ENCODE peak calls at places on chromosomes 6 and 20, in four cellular contexts. One of them, this sample, is unnamed.

GRCh38 chr20:1827974-1828785 is 67.0 kb upstream of the SIRPA start:
- DNase-seq in brain microvascular endothelial cell: no peak
- DNase-seq in tibial nerve: peak; percentile 15
- DNase-seq in K562: no peak
- DNase-seq in this sample: no peak

GRCh38 chr6:40977085-40977484 is 61.9 kb downstream of the UNC5CL start:
- DNase-seq in tibial nerve: no peak
- DNase-seq in brain microvascular endothelial cell: no peak
- DNase-seq in K562: no peak
- DNase-seq in this sample: no peak

GRCh38 chr6:106053484-106053883 is 32.7 kb upstream of the PRDM1 start:
- DNase-seq in tibial nerve: no peak
- DNase-seq in brain microvascular endothelial cell: no peak
- DNase-seq in K562: no peak
- DNase-seq in this sample: no peak

GRCh38 chr6:11128608-11129007 is 17.1 kb upstream of the ERVFRD-1 start:
- DNase-seq in K562: no peak
- DNase-seq in brain microvascular endothelial cell: no peak
- DNase-seq in tibial nerve: no peak
- DNase-seq in this sample: no peak

GRCh38 chr20:14526891-14527290 is 189.5 kb upstream of the FLRT3 start:
- DNase-seq in tibial nerve: no peak
- DNase-seq in K562: no peak
- DNase-seq in brain microvascular endothelial cell: no peak
- DNase-seq in this sample: no peak

GRCh38 chr20:46022411-46023147 is 6.4 kb upstream of the SLC12A5 start:
- DNase-seq in tibial nerve: no peak
- DNase-seq in brain microvascular endothelial cell: no peak
- DNase-seq in K562: peak; percentile 78
- DNase-seq in this sample: peak; percentile 87

GRCh38 chr6:29676981-29677601 is 3.9 kb downstream of the ZFP57 start:
- DNase-seq in K562: no peak
- DNase-seq in tibial nerve: no peak
- DNase-seq in brain microvascular endothelial cell: no peak
- DNase-seq in this sample: no peak

GRCh38 chr6:137353346-137353745 is 134.2 kb upstream of the IFNGR1 start:
- DNase-seq in K562: no peak
- DNase-seq in tibial nerve: no peak
- DNase-seq in brain microvascular endothelial cell: no peak
- DNase-seq in this sample: no peak

GRCh38 chr20:19858972-19859371 is 100.9 kb downstream of the RIN2 start:
- DNase-seq in tibial nerve: peak; percentile 32
- DNase-seq in K562: no peak
- DNase-seq in brain microvascular endothelial cell: peak; percentile 9
- DNase-seq in this sample: peak; percentile 77

GRCh38 chr6:155126727-155127439 is 131.8 kb downstream of the TIAM2 start:
- DNase-seq in tibial nerve: no peak
- DNase-seq in K562: peak; percentile 35
- DNase-seq in brain microvascular endothelial cell: peak; percentile 93
- DNase-seq in this sample: peak; percentile 89

GRCh38 chr6:108175592-108176279 is 9.9 kb downstream of the NR2E1 start:
- DNase-seq in brain microvascular endothelial cell: no peak
- DNase-seq in tibial nerve: no peak
- DNase-seq in K562: peak; percentile 30
- DNase-seq in this sample: no peak

GRCh38 chr6:78483141-78483540 is 384.2 kb upstream of the IRAK1BP1 start:
- DNase-seq in brain microvascular endothelial cell: no peak
- DNase-seq in K562: no peak
- DNase-seq in tibial nerve: no peak
- DNase-seq in this sample: no peak

GRCh38 chr6:83853178-83853967 is at the start of gene RIPPLY2:
- DNase-seq in tibial nerve: no peak
- DNase-seq in brain microvascular endothelial cell: no peak
- DNase-seq in K562: no peak
- DNase-seq in this sample: peak; percentile 61

GRCh38 chr20:32184953-32185603 is 22.5 kb downstream of the PLAGL2 start:
- DNase-seq in tibial nerve: no peak
- DNase-seq in K562: no peak
- DNase-seq in brain microvascular endothelial cell: no peak
- DNase-seq in this sample: peak; percentile 23

GRCh38 chr6:15479761-15480160 is 183.1 kb downstream of the DTNBP1 start:
- DNase-seq in tibial nerve: no peak
- DNase-seq in K562: no peak
- DNase-seq in brain microvascular endothelial cell: no peak
- DNase-seq in this sample: no peak

GRCh38 chr6:135909737-135910387 is 58.4 kb downstream of the PDE7B start:
- DNase-seq in K562: peak; percentile 74
- DNase-seq in tibial nerve: peak; percentile 56
- DNase-seq in brain microvascular endothelial cell: peak; percentile 35
- DNase-seq in this sample: peak; percentile 72

GRCh38 chr6:7805828-7806227 is 79.9 kb downstream of the BMP6 start:
- DNase-seq in K562: no peak
- DNase-seq in brain microvascular endothelial cell: no peak
- DNase-seq in tibial nerve: no peak
- DNase-seq in this sample: no peak

GRCh38 chr6:44933113-44933512 is 395.0 kb upstream of the RUNX2 start:
- DNase-seq in tibial nerve: no peak
- DNase-seq in K562: no peak
- DNase-seq in brain microvascular endothelial cell: no peak
- DNase-seq in this sample: no peak
- H3K4me3 ChIP-seq in tibial nerve: no peak overlapping the region
- H3K4me3 ChIP-seq in K562: no peak overlapping the region
- H3K4me3 ChIP-seq in brain microvascular endothelial cell: no peak overlapping the region
- H3K4me3 ChIP-seq in this sample: no peak overlapping the region

GRCh38 chr20:57848282-57848681 is 138.5 kb upstream of the PMEPA1 start:
- DNase-seq in tibial nerve: no peak
- DNase-seq in K562: no peak
- DNase-seq in brain microvascular endothelial cell: no peak
- DNase-seq in this sample: no peak

GRCh38 chr20:57847104-57847503 is 137.3 kb upstream of the PMEPA1 start:
- DNase-seq in brain microvascular endothelial cell: no peak
- DNase-seq in K562: no peak
- DNase-seq in tibial nerve: no peak
- DNase-seq in this sample: no peak

GRCh38 chr20:57851025-57851682 is 141.3 kb upstream of the PMEPA1 start:
- DNase-seq in brain microvascular endothelial cell: no peak
- DNase-seq in tibial nerve: no peak
- DNase-seq in K562: no peak
- DNase-seq in this sample: no peak

GRCh38 chr20:57849868-57850215 is 140.0 kb upstream of the PMEPA1 start:
- DNase-seq in brain microvascular endothelial cell: no peak
- DNase-seq in K562: no peak
- DNase-seq in tibial nerve: no peak
- DNase-seq in this sample: no peak

DNA sequence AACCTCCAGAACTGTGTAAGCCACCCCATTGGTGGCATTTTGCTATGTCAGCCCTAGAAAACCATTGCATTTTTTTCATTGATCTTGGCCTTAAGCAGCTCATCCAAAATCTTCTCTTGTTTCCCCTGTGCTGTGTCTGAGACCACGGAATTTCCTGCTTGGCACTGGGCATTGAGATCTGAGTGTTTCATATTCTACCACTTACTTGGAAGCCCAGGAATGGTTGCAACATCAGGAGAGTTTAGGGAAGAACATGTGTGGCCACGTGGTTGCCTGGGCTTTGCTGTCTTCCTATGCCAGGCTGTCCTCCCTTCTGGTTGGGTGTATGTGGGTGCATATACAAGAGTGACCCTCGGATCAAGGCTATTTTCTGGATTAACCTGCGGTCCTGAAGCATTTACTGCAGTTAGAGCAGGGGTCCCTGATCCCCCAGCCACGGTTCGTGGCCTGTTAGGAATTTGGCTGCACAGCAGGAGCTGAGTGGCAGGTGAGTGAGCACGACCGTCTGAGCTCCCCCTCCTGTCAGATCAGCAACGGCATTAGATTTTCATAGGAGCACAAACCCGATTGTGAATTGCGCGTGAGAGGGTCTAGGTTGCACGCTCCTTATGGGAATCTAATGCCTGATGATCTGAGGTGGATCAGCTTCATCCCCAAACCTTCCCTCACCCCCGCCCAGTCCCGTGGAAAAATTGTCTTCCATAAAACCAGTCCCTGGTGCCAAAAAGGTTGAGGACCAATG is 139.5 kb upstream of the PMEPA1 start:
- DNase-seq in brain microvascular endothelial cell: no peak
- DNase-seq in tibial nerve: no peak
- DNase-seq in K562: no peak
- DNase-seq in this sample: no peak
- TF ChIP-seq CTCF in brain microvascular endothelial cell: no peak
- TF ChIP-seq CTCF in tibial nerve: no peak
- TF ChIP-seq CTCF in K562: no peak
- TF ChIP-seq CTCF in this sample: no peak

DNA sequence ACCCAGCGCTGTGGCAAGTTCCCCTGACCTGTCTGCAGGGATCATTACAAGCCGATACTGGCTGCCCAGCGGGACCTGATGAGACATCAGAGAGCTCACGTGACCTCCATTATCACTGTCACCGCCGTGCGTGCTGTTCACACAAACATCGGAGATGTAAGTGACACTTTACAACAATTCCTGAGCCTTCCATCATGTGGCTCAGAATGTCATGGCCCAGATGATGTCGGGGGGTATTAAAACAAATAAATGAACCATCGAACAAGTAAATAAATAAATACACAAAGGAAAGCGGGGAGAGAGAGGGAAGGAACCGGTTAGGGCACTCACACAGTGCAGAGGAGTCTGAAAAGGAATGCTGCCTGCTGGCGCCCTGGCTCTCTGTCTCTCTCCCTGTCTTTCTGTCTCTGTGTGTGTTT is 195.1 kb downstream of the BMP7 start:
- DNase-seq in tibial nerve: no peak
- DNase-seq in brain microvascular endothelial cell: no peak
- DNase-seq in K562: no peak
- DNase-seq in this sample: no peak
- H3K27ac ChIP-seq in tibial nerve: no peak overlapping the region
- H3K27ac ChIP-seq in brain microvascular endothelial cell: no peak overlapping the region
- H3K27ac ChIP-seq in K562: no peak overlapping the region
- H3K27ac ChIP-seq in this sample: no peak overlapping the region

DNA sequence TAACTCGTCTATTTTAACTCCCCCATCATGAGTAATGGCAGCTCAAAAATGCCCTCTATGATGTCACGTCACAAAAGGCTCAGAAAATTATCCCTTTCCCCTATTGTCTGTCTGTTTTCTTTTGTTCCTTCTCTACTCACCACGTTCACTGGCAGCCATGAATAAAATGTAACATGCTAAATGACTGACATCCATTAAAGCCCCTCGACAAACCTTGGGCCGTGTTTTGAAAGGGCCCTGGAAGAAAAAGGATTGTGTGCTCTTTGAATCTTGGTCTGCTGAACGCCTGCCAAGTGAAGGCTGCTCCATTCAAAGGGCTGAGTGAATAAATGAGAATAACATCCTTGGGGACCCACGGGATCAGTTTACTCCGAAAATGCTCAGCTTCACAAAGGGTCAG is 118.7 kb downstream of the RPS12 start:
- DNase-seq in brain microvascular endothelial cell: no peak
- DNase-seq in tibial nerve: no peak
- DNase-seq in K562: no peak
- DNase-seq in this sample: no peak
- H3K4me3 ChIP-seq in brain microvascular endothelial cell: no peak overlapping the region
- H3K4me3 ChIP-seq in tibial nerve: no peak overlapping the region
- H3K4me3 ChIP-seq in K562: no peak overlapping the region
- H3K4me3 ChIP-seq in this sample: peak overlapping the region; percentile 17

GRCh38 chr6:166443166-166443565 is 60.4 kb upstream of the MPC1 start:
- DNase-seq in K562: no peak
- DNase-seq in tibial nerve: no peak
- DNase-seq in brain microvascular endothelial cell: no peak
- DNase-seq in this sample: no peak
- TF ChIP-seq CTCF in K562: peak; percentile 47
- TF ChIP-seq CTCF in tibial nerve: no peak
- TF ChIP-seq CTCF in brain microvascular endothelial cell: no peak
- TF ChIP-seq CTCF in this sample: no peak

This sample was measured in osteoblast.